ENCODE peak calls at places on chromosomes 1 and 21, in four cellular contexts. T is CD8-positive, alpha-beta T cell; O is iris pigment epithelial cell; K is cardiac septum. I is an unnamed sample.

GRCh38 chr1:69794831-69795230 is 227.1 kb downstream of the LRRC7 start:
- DNase-seq in T (no peak), O (peak; percentile 50), K (no peak), I (no peak)

GRCh38 chr1:149884433-149885363 is 14.7 kb upstream of the BOLA1 start:
- DNase-seq in T (no peak), O (peak; percentile 26), K (no peak), I (no peak)

GRCh38 chr1:63223426-63223825 is 98.9 kb upstream of the FOXD3 start:
- DNase-seq in T (no peak), O (no peak), K (no peak), I (no peak)

GRCh38 chr1:116667577-116668105 is at the start of gene IGSF3:
- DNase-seq in T (no peak), O (peak; percentile 24), K (peak; percentile 85), I (no peak)

GRCh38 chr21:45592208-45592619 is 50.0 kb upstream of the SLC19A1 start:
- DNase-seq in T (peak; percentile 40), O (peak; percentile 11), K (no peak), I (no peak)

GRCh38 chr1:65432918-65433317 is 12.4 kb downstream of the LEPR start:
- DNase-seq in T (no peak), O (no peak), K (no peak), I (no peak)

GRCh38 chr1:93437976-93438605 is 9.8 kb upstream of the FNBP1L start:
- DNase-seq in T (no peak), O (peak; percentile 57), K (no peak), I (no peak)

GRCh38 chr1:165753934-165754333 is 14.7 kb downstream of the TMCO1 start:
- DNase-seq in T (no peak), O (no peak), K (no peak), I (no peak)

GRCh38 chr1:184296466-184297243 is 90.2 kb upstream of the C1orf21 start:
- DNase-seq in T (no peak), O (peak; percentile 99), K (peak; percentile 91), I (no peak)

GRCh38 chr1:170807432-170807831 is 127.9 kb upstream of the MROH9 start:
- DNase-seq in T (no peak), O (peak; percentile 71), K (no peak), I (no peak)

GRCh38 chr1:193013005-193013404 is 46.2 kb downstream of the UCHL5 start:
- DNase-seq in T (no peak), O (peak; percentile 82), K (no peak), I (no peak)

I was measured in natural killer cell.